ENCODE peak calls at places on chromosomes 2 and 18, in five cellular contexts. H is fibroblast of lung; R is HTR-8/SVneo; S is HT1080; Q is activated CD4-positive, alpha-beta T cell treated with anti-CD3 and anti-CD28 coated beads for 48 hours. D is an unnamed sample.

GRCh38 chr18:42157878-42158277 is 202.8 kb downstream of the PIK3C3 start:
- DNase-seq in H (no peak), R (no peak), S (no peak), Q (no peak), D (no peak)

GRCh38 chr2:127216105-127216504 is 4.0 kb downstream of the CYP27C1 start:
- DNase-seq in H (no peak), R (no peak), S (no peak), Q (no peak), D (no peak)

GRCh38 chr2:42598656-42599267 is 30.3 kb downstream of the MTA3 start:
- DNase-seq in H (no peak), R (no peak), S (no peak), Q (no peak), D (no peak)

GRCh38 chr2:3195865-3196504 is 181.6 kb downstream of the EIPR1 start:
- DNase-seq in H (peak), R (no peak), S (no peak), Q (no peak), D (no peak)

GRCh38 chr2:237196866-237197618 is 111.4 kb downstream of the COPS8 start:
- DNase-seq in H (peak), R (no peak), S (peak), Q (no peak), D (no peak)

GRCh38 chr2:199797431-199797830 is 53.6 kb downstream of the FTCDNL1 start:
- DNase-seq in H (no peak), R (no peak), S (no peak), Q (no peak), D (no peak)

GRCh38 chr2:41127351-41127750 is 675.5 kb upstream of the SLC8A1 start:
- DNase-seq in H (no peak), R (no peak), S (peak), Q (no peak), D (no peak)

GRCh38 chr2:206392118-206392517 is 51.2 kb upstream of the ADAM23 start:
- DNase-seq in H (peak), R (peak), S (peak), Q (peak), D (no peak)

GRCh38 chr2:1778566-1778965 is 34.3 kb upstream of the PXDN start:
- DNase-seq in H (no peak), R (no peak), S (no peak), Q (no peak), D (no peak)

GRCh38 chr18:21134895-21135294 is 23.3 kb upstream of the ROCK1 start:
- DNase-seq in H (peak), R (no peak), S (peak), Q (no peak), D (no peak)

GRCh38 chr18:61203151-61203550 is 130.1 kb upstream of the CDH20 start:
- DNase-seq in H (no peak), R (no peak), S (no peak), Q (no peak), D (no peak)

GRCh38 chr2:27627963-27628766 is 647 bp downstream of the CCDC121 start:
- DNase-seq in H (peak), R (peak), S (peak), Q (no peak), D (no peak)

GRCh38 chr2:133264951-133265949 is 303.0 kb downstream of the NCKAP5 start:
- DNase-seq in H (no peak), R (peak), S (no peak), Q (no peak), D (peak)

GRCh38 chr2:53938904-53939303 is 31.9 kb downstream of the PSME4 start:
- DNase-seq in H (no peak), R (no peak), S (no peak), Q (no peak), D (no peak)